ENCODE peak calls at places on chromosomes 13 and 19, in six cellular contexts. D is brain pericyte; Q is MM.1S; B is HL-60; J is stimulated activated CD4-positive, alpha-beta T cell treated with anti-CD3 and anti-CD28 coated beads, Interleukin-1b, Interleukin-23, amount 100 ng/mL, for 4 hours; F is left ventricle myocardium inferior. X is an unnamed sample.
A peak's percentile ranks its signal among the peaks of the same experiment; 100 is the strongest.

GRCh38 chr19:9835507-9835949 is 410 bp downstream of the PIN1 start:
- DNase-seq in J (no peak), D (no peak), Q (no peak), F (no peak), B (no peak), X (no peak)

GRCh38 chr19:4581381-4582111 is 22.1 kb upstream of the SEMA6B start:
- DNase-seq in J (no peak), F (no peak), Q (no peak), B (no peak), D (no peak), X (no peak)

GRCh38 chr19:50759886-50760285 is 10.4 kb upstream of the GPR32 start:
- DNase-seq in B (no peak), D (no peak), J (no peak), F (no peak), Q (peak; percentile 25), X (no peak)

GRCh38 chr13:113061271-113061625 is 44.3 kb upstream of the F7 start:
- DNase-seq in Q (no peak), B (no peak), F (no peak), J (no peak), D (no peak), X (no peak)

GRCh38 chr19:10625003-10625761 is at the start of gene SLC44A2:
- DNase-seq in J (no peak), D (no peak), F (peak; percentile 86), B (no peak), Q (no peak), X (peak; percentile 56)

GRCh38 chr19:20964798-20965197 is 41.7 kb downstream of the ZNF85 start:
- DNase-seq in Q (no peak), D (no peak), B (no peak), F (no peak), J (no peak), X (no peak)

GRCh38 chr13:90049989-90050671 is 1297.4 kb upstream of the MIR17HG start:
- DNase-seq in D (no peak), F (no peak), B (no peak), J (no peak), Q (no peak), X (no peak)

GRCh38 chr19:14479985-14480694 is 5.0 kb upstream of the PTGER1 start:
- DNase-seq in B (peak; percentile 72), F (peak; percentile 48), Q (peak; percentile 31), J (peak; percentile 67), D (no peak), X (no peak)

GRCh38 chr19:55549500-55550320 is 4.4 kb upstream of the SBK3 start:
- DNase-seq in Q (no peak), B (no peak), F (no peak), D (no peak), J (no peak), X (peak; percentile 89)

GRCh38 chr19:49861127-49861526 is 6.2 kb downstream of the PNKP start:
- DNase-seq in F (no peak), D (no peak), Q (no peak), B (no peak), J (no peak), X (no peak)

GRCh38 chr13:90389537-90389936 is 958.0 kb upstream of the MIR17HG start:
- DNase-seq in F (no peak), Q (no peak), D (no peak), B (no peak), J (no peak), X (no peak)

GRCh38 chr19:42277821-42278809 is 9.1 kb downstream of the CIC start:
- DNase-seq in J (no peak), Q (no peak), D (no peak), B (no peak), F (no peak), X (no peak)

GRCh38 chr13:42574435-42575311 is 721 bp downstream of the TNFSF11 start:
- DNase-seq in B (no peak), J (peak; percentile 61), Q (no peak), F (no peak), D (no peak), X (no peak)

GRCh38 chr13:50766043-50766442 is 77.4 kb downstream of the DLEU7 start:
- DNase-seq in J (no peak), Q (no peak), F (no peak), D (no peak), B (no peak), X (no peak)

GRCh38 chr19:38528213-38528755 is 89.5 kb downstream of the MAP4K1 start:
- DNase-seq in D (no peak), J (no peak), F (no peak), Q (no peak), B (no peak), X (no peak)

GRCh38 chr13:23470706-23471610 is 37.5 kb upstream of the SACS start:
- DNase-seq in Q (no peak), D (no peak), F (no peak), J (no peak), B (no peak), X (no peak)

GRCh38 chr13:81480634-81481033 is 1139.7 kb upstream of the SPRY2 start:
- DNase-seq in D (no peak), Q (no peak), B (no peak), J (no peak), F (no peak), X (peak; percentile 3)

GRCh38 chr19:34337747-34338146 is 27.2 kb upstream of the GPI start:
- DNase-seq in B (no peak), D (no peak), Q (no peak), J (no peak), F (no peak), X (no peak)

GRCh38 chr19:50607874-50608785 is 31.6 kb downstream of the SYT3 start:
- DNase-seq in D (no peak), J (peak; percentile 70), B (peak; percentile 28), Q (peak; percentile 13), F (peak; percentile 53), X (no peak)

GRCh38 chr13:39051157-39051556 is 12.9 kb downstream of the NHLRC3 start:
- DNase-seq in J (no peak), D (no peak), Q (no peak), F (no peak), B (no peak), X (peak; percentile 53)